ENCODE peak calls at places on chromosome 1, in four cellular contexts. One of them, this sample, is unnamed.

GRCh38 chr1:154833841-154834240 is 36.2 kb downstream of the KCNN3 start:
- DNase-seq in stimulated activated CD4-positive, alpha-beta T cell treated with anti-CD3 and anti-CD28 coated beads, Interleukin-15, amount 100 ng/mL, for 24 hours: no peak
- DNase-seq in Calu3: no peak
- DNase-seq in mucosa of gallbladder: no peak
- DNase-seq in this sample: no peak

GRCh38 chr1:48026275-48026674 is 29.1 kb upstream of the TRABD2B start:
- DNase-seq in stimulated activated CD4-positive, alpha-beta T cell treated with anti-CD3 and anti-CD28 coated beads, Interleukin-15, amount 100 ng/mL, for 24 hours: no peak
- DNase-seq in Calu3: no peak
- DNase-seq in mucosa of gallbladder: no peak
- DNase-seq in this sample: no peak

GRCh38 chr1:44608141-44608540 is 66.1 kb downstream of the TMEM53 start:
- DNase-seq in mucosa of gallbladder: no peak
- DNase-seq in Calu3: no peak
- DNase-seq in stimulated activated CD4-positive, alpha-beta T cell treated with anti-CD3 and anti-CD28 coated beads, Interleukin-15, amount 100 ng/mL, for 24 hours: no peak
- DNase-seq in this sample: no peak

GRCh38 chr1:244865028-244865371 is 657 bp upstream of the HNRNPU start:
- DNase-seq in mucosa of gallbladder: peak
- DNase-seq in Calu3: peak
- DNase-seq in stimulated activated CD4-positive, alpha-beta T cell treated with anti-CD3 and anti-CD28 coated beads, Interleukin-15, amount 100 ng/mL, for 24 hours: peak
- DNase-seq in this sample: no peak

GRCh38 chr1:115322631-115323030 is 15.4 kb downstream of the NGF start:
- DNase-seq in mucosa of gallbladder: no peak
- DNase-seq in Calu3: no peak
- DNase-seq in stimulated activated CD4-positive, alpha-beta T cell treated with anti-CD3 and anti-CD28 coated beads, Interleukin-15, amount 100 ng/mL, for 24 hours: no peak
- DNase-seq in this sample: no peak

GRCh38 chr1:54406339-54407181 is at the start of gene SSBP3:
- DNase-seq in stimulated activated CD4-positive, alpha-beta T cell treated with anti-CD3 and anti-CD28 coated beads, Interleukin-15, amount 100 ng/mL, for 24 hours: peak
- DNase-seq in Calu3: peak
- DNase-seq in mucosa of gallbladder: peak
- DNase-seq in this sample: peak

GRCh38 chr1:156475568-156476500 is 24.7 kb downstream of the MEF2D start:
- DNase-seq in stimulated activated CD4-positive, alpha-beta T cell treated with anti-CD3 and anti-CD28 coated beads, Interleukin-15, amount 100 ng/mL, for 24 hours: no peak
- DNase-seq in Calu3: no peak
- DNase-seq in mucosa of gallbladder: peak
- DNase-seq in this sample: no peak

GRCh38 chr1:157438236-157439012 is 113.9 kb downstream of the FCRL5 start:
- DNase-seq in stimulated activated CD4-positive, alpha-beta T cell treated with anti-CD3 and anti-CD28 coated beads, Interleukin-15, amount 100 ng/mL, for 24 hours: no peak
- DNase-seq in mucosa of gallbladder: no peak
- DNase-seq in Calu3: no peak
- DNase-seq in this sample: no peak

GRCh38 chr1:5226390-5226704 is 571.9 kb downstream of the AJAP1 start:
- DNase-seq in Calu3: no peak
- DNase-seq in mucosa of gallbladder: no peak
- DNase-seq in stimulated activated CD4-positive, alpha-beta T cell treated with anti-CD3 and anti-CD28 coated beads, Interleukin-15, amount 100 ng/mL, for 24 hours: no peak
- DNase-seq in this sample: no peak

GRCh38 chr1:163202833-163203451 is at the start of gene RGS5:
- DNase-seq in stimulated activated CD4-positive, alpha-beta T cell treated with anti-CD3 and anti-CD28 coated beads, Interleukin-15, amount 100 ng/mL, for 24 hours: no peak
- DNase-seq in mucosa of gallbladder: no peak
- DNase-seq in Calu3: no peak
- DNase-seq in this sample: peak

GRCh38 chr1:11456970-11457369 is 22.0 kb upstream of the DISP3 start:
- DNase-seq in Calu3: no peak
- DNase-seq in stimulated activated CD4-positive, alpha-beta T cell treated with anti-CD3 and anti-CD28 coated beads, Interleukin-15, amount 100 ng/mL, for 24 hours: no peak
- DNase-seq in mucosa of gallbladder: no peak
- DNase-seq in this sample: no peak

GRCh38 chr1:47996060-47996405 is 1.2 kb downstream of the TRABD2B start:
- DNase-seq in stimulated activated CD4-positive, alpha-beta T cell treated with anti-CD3 and anti-CD28 coated beads, Interleukin-15, amount 100 ng/mL, for 24 hours: no peak
- DNase-seq in Calu3: no peak
- DNase-seq in mucosa of gallbladder: no peak
- DNase-seq in this sample: no peak

GRCh38 chr1:220880726-220881506 is 1.7 kb downstream of the HLX start:
- DNase-seq in mucosa of gallbladder: no peak
- DNase-seq in stimulated activated CD4-positive, alpha-beta T cell treated with anti-CD3 and anti-CD28 coated beads, Interleukin-15, amount 100 ng/mL, for 24 hours: peak
- DNase-seq in Calu3: no peak
- DNase-seq in this sample: no peak

GRCh38 chr1:186228751-186229150 is 146.3 kb downstream of the TPR start:
- DNase-seq in mucosa of gallbladder: no peak
- DNase-seq in Calu3: no peak
- DNase-seq in stimulated activated CD4-positive, alpha-beta T cell treated with anti-CD3 and anti-CD28 coated beads, Interleukin-15, amount 100 ng/mL, for 24 hours: no peak
- DNase-seq in this sample: no peak

This sample was measured in neuronal stem cell.